ENCODE peak calls at places on chromosomes 6 and 20, in five cellular contexts. One of them, this sample, is unnamed.

GRCh38 chr6:148803979-148804378 is 57.1 kb downstream of the UST start:
- DNase-seq in lung: no peak
- DNase-seq in fibroblast of lung: no peak
- DNase-seq in tibial nerve: no peak
- DNase-seq in GM23248: peak
- DNase-seq in this sample: no peak

GRCh38 chr6:4879724-4880372 is 103.6 kb downstream of the CDYL start:
- DNase-seq in fibroblast of lung: no peak
- DNase-seq in tibial nerve: no peak
- DNase-seq in GM23248: no peak
- DNase-seq in lung: no peak
- DNase-seq in this sample: no peak

GRCh38 chr6:45419574-45420082 is 41.9 kb upstream of the SUPT3H start:
- DNase-seq in GM23248: no peak
- DNase-seq in lung: peak
- DNase-seq in fibroblast of lung: peak
- DNase-seq in tibial nerve: peak
- DNase-seq in this sample: no peak

GRCh38 chr6:107670792-107671199 is 153.3 kb downstream of the SCML4 start:
- DNase-seq in GM23248: peak
- DNase-seq in tibial nerve: no peak
- DNase-seq in lung: peak
- DNase-seq in fibroblast of lung: peak
- DNase-seq in this sample: no peak

GRCh38 chr6:153436346-153436745 is 305.3 kb upstream of the RGS17 start:
- DNase-seq in GM23248: no peak
- DNase-seq in tibial nerve: no peak
- DNase-seq in fibroblast of lung: no peak
- DNase-seq in lung: no peak
- DNase-seq in this sample: no peak

GRCh38 chr20:45097485-45098095 is 3.3 kb downstream of the KCNS1 start:
- DNase-seq in fibroblast of lung: peak
- DNase-seq in lung: no peak
- DNase-seq in tibial nerve: no peak
- DNase-seq in GM23248: peak
- DNase-seq in this sample: no peak

GRCh38 chr20:24493661-24494459 is 24.4 kb downstream of the SYNDIG1 start:
- DNase-seq in tibial nerve: no peak
- DNase-seq in fibroblast of lung: no peak
- DNase-seq in GM23248: no peak
- DNase-seq in lung: no peak
- DNase-seq in this sample: no peak

GRCh38 chr6:18323935-18324707 is 59.8 kb upstream of the DEK start:
- DNase-seq in tibial nerve: no peak
- DNase-seq in fibroblast of lung: peak
- DNase-seq in lung: no peak
- DNase-seq in GM23248: peak
- DNase-seq in this sample: peak

GRCh38 chr6:32615885-32616532 is 21.2 kb upstream of the HLA-DQA1 start:
- DNase-seq in lung: no peak
- DNase-seq in fibroblast of lung: no peak
- DNase-seq in GM23248: no peak
- DNase-seq in tibial nerve: no peak
- DNase-seq in this sample: no peak

GRCh38 chr6:134437376-134437775 is 119.5 kb upstream of the SGK1 start:
- DNase-seq in fibroblast of lung: peak
- DNase-seq in lung: no peak
- DNase-seq in tibial nerve: no peak
- DNase-seq in GM23248: peak
- DNase-seq in this sample: no peak

GRCh38 chr6:35833534-35833933 is 28.4 kb downstream of the LHFPL5 start:
- DNase-seq in lung: no peak
- DNase-seq in GM23248: peak
- DNase-seq in tibial nerve: no peak
- DNase-seq in fibroblast of lung: no peak
- DNase-seq in this sample: no peak

GRCh38 chr20:57682184-57683038 is 27.4 kb downstream of the PMEPA1 start:
- DNase-seq in GM23248: no peak
- DNase-seq in lung: no peak
- DNase-seq in fibroblast of lung: no peak
- DNase-seq in tibial nerve: no peak
- DNase-seq in this sample: no peak
- H3K27ac ChIP-seq in GM23248: no peak
- H3K27ac ChIP-seq in lung: no peak
- H3K27ac ChIP-seq in fibroblast of lung: no peak
- H3K27ac ChIP-seq in tibial nerve: no peak
- H3K27ac ChIP-seq in this sample: no peak

GRCh38 chr6:89471287-89471867 is 38.4 kb downstream of the ANKRD6 start:
- DNase-seq in tibial nerve: no peak
- DNase-seq in lung: no peak
- DNase-seq in fibroblast of lung: no peak
- DNase-seq in GM23248: no peak
- DNase-seq in this sample: no peak

GRCh38 chr6:89475106-89475505 is 42.2 kb downstream of the ANKRD6 start:
- DNase-seq in lung: no peak
- DNase-seq in fibroblast of lung: peak
- DNase-seq in tibial nerve: no peak
- DNase-seq in GM23248: peak
- DNase-seq in this sample: no peak

GRCh38 chr6:89479902-89480301 is 47.0 kb downstream of the ANKRD6 start:
- DNase-seq in lung: no peak
- DNase-seq in GM23248: no peak
- DNase-seq in fibroblast of lung: no peak
- DNase-seq in tibial nerve: no peak
- DNase-seq in this sample: no peak

GRCh38 chr6:89475634-89476033 is 42.7 kb downstream of the ANKRD6 start:
- DNase-seq in lung: no peak
- DNase-seq in tibial nerve: no peak
- DNase-seq in fibroblast of lung: peak
- DNase-seq in GM23248: peak
- DNase-seq in this sample: no peak
- H3K27ac ChIP-seq in lung: no peak
- H3K27ac ChIP-seq in tibial nerve: no peak
- H3K27ac ChIP-seq in fibroblast of lung: no peak
- H3K27ac ChIP-seq in GM23248: peak
- H3K27ac ChIP-seq in this sample: no peak

DNA sequence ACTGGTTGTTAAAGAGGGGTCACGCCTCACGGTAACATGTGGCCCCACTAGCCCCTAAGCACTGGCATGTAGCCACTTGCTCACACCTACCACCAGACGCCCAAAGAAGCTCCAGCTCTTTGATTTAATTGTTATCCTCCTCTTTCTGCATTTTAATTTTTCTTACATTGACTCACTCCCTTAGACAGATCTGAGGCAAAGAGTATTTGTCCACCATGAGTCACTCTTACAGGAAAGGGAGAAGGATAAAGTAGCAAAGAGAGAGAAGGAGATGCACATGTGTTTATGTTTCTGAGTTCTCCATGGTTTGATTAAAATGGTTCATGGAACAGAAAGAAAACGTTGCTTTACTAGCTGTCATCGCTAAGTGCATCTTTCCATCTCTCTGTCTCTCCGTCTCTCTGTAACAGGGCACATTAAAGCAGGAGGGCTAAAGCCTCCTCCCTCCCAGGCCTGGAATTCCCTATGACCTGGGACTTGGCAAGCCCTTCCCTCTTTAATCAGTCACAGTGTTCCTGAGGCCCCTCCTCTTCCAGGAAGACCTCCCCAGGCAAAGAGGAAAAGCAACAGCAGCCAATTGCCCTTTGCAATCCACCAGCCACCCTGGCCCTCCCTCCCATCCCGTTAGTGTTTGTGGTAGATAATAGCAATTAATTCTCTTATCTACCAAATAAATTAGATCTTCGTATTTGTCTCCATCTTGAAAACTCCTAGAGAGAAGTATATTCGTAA is 112.8 kb upstream of the TSHZ2 start:
- DNase-seq in tibial nerve: no peak
- DNase-seq in GM23248: peak
- DNase-seq in lung: no peak
- DNase-seq in fibroblast of lung: peak
- DNase-seq in this sample: no peak
- H3K27ac ChIP-seq in tibial nerve: no peak
- H3K27ac ChIP-seq in GM23248: peak
- H3K27ac ChIP-seq in lung: no peak
- H3K27ac ChIP-seq in fibroblast of lung: peak
- H3K27ac ChIP-seq in this sample: no peak

DNA sequence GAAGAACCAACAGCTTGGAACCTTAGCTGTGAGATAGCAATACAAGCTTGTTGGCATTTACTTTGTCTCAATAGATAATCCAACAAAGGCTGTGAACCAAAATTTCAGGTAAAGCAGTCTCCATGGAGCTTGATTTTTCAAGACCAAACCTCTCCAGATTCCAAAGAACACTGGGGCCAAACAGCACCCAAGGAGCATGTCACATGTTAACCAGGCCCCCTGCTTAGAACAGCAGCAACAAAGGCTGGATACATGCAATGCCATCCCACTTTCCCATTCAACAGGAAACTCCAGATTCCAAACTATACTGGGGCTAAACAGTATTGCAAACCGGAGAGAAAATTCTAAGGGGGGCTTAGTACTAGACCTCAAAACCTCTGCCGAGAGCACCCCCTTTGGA is 15.8 kb upstream of the RNASET2 start:
- DNase-seq in GM23248: no peak
- DNase-seq in lung: no peak
- DNase-seq in fibroblast of lung: no peak
- DNase-seq in tibial nerve: no peak
- DNase-seq in this sample: no peak
- H3K27ac ChIP-seq in GM23248: no peak
- H3K27ac ChIP-seq in lung: no peak
- H3K27ac ChIP-seq in fibroblast of lung: no peak
- H3K27ac ChIP-seq in tibial nerve: no peak
- H3K27ac ChIP-seq in this sample: no peak

DNA sequence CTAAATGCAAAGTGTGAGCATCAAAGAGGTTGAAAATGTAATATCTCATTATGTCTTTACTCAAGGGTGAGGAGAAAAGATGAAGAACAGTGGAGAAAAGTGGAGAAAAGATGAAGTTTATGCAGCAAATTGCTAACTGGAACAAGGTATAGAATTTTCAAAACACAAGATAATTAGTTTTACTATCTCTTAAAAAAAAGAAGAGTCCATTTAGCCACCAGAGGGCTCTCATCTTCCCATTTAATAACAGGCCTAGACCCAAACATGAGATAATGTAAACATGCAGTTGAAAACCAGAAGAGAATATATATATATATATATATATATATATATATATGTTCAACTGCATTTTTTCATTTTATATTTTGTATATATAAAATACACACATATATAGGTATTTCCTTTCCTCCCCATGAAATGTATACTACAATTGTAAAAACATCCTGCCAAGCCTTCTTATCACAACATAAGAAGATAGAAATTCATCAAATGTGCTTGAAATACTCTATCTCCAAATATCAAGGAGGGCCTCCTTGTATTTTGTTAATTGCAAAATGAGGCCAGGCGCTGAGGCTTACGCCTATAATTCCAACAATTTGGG is 78.4 kb downstream of the ADTRP start:
- DNase-seq in lung: no peak
- DNase-seq in tibial nerve: no peak
- DNase-seq in fibroblast of lung: peak
- DNase-seq in GM23248: peak
- DNase-seq in this sample: no peak
- H3K27ac ChIP-seq in lung: no peak
- H3K27ac ChIP-seq in tibial nerve: no peak
- H3K27ac ChIP-seq in fibroblast of lung: no peak
- H3K27ac ChIP-seq in GM23248: no peak
- H3K27ac ChIP-seq in this sample: no peak

GRCh38 chr20:13672657-13673056 is 33.9 kb upstream of the TASP1 start:
- DNase-seq in tibial nerve: no peak
- DNase-seq in lung: no peak
- DNase-seq in fibroblast of lung: no peak
- DNase-seq in GM23248: no peak
- DNase-seq in this sample: no peak
- H3K27ac ChIP-seq in tibial nerve: no peak
- H3K27ac ChIP-seq in lung: no peak
- H3K27ac ChIP-seq in fibroblast of lung: no peak
- H3K27ac ChIP-seq in GM23248: no peak
- H3K27ac ChIP-seq in this sample: no peak

DNA sequence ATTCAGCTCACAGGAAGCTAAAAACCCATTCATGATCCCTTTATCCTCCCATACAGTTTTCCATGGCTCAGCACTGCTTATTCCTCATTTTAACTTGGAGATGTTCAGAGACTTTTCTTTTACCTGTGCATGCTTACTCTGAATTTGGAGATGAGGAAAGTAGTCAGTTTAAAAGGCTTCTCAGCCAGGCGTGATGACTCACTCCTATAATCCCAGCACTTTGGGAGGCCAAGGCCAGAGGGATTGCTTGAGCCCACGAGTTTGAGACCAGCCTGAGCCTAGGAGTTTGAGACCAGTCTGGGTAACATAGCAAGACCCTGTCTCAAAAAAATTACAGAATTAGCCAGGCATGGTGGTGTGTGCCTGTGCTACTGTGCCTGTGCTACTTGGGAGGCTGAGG is 30.3 kb upstream of the TMEM217 start:
- DNase-seq in tibial nerve: no peak
- DNase-seq in GM23248: peak
- DNase-seq in lung: no peak
- DNase-seq in fibroblast of lung: no peak
- DNase-seq in this sample: no peak
- H3K27ac ChIP-seq in tibial nerve: no peak
- H3K27ac ChIP-seq in GM23248: no peak
- H3K27ac ChIP-seq in lung: no peak
- H3K27ac ChIP-seq in fibroblast of lung: no peak
- H3K27ac ChIP-seq in this sample: no peak

GRCh38 chr6:143544019-143544681 is 32.6 kb upstream of the FUCA2 start:
- DNase-seq in fibroblast of lung: no peak
- DNase-seq in tibial nerve: no peak
- DNase-seq in GM23248: no peak
- DNase-seq in lung: no peak
- DNase-seq in this sample: no peak
- H3K27ac ChIP-seq in fibroblast of lung: no peak
- H3K27ac ChIP-seq in tibial nerve: no peak
- H3K27ac ChIP-seq in GM23248: no peak
- H3K27ac ChIP-seq in lung: no peak
- H3K27ac ChIP-seq in this sample: no peak

This sample was measured in iPS DF 6.9.